ENCODE peak calls at places on chromosomes 4 and X, in six cellular contexts. P, T, Q, D, L and G are unnamed samples.

GRCh38 chr4:5957091-5957490 is 61.1 kb downstream of the C4orf50 start:
- DNase-seq in P (no peak), T (no peak), Q (no peak), D (no peak), L (no peak), G (no peak)

GRCh38 chr4:75512336-75513211 is 1.6 kb downstream of the RCHY1 start:
- DNase-seq in P (peak; percentile 39), T (no peak), Q (peak; percentile 25), D (no peak), L (peak; percentile 83), G (peak; percentile 18)

GRCh38 chr4:40055873-40056721 is 553 bp upstream of the N4BP2 start:
- DNase-seq in P (no peak), T (peak; percentile 77), Q (peak; percentile 80), D (peak; percentile 74), L (peak; percentile 93), G (peak; percentile 7)

GRCh38 chr4:36277533-36277932 is 3.9 kb upstream of the DTHD1 start:
- DNase-seq in P (no peak), T (no peak), Q (no peak), D (no peak), L (no peak), G (no peak)

GRCh38 chr4:158863296-158863695 is 94.5 kb downstream of the FNIP2 start:
- DNase-seq in P (no peak), T (no peak), Q (no peak), D (no peak), L (no peak), G (no peak)

GRCh38 chr4:128155874-128156456 is 94.9 kb downstream of the LARP1B start:
- DNase-seq in P (no peak), T (no peak), Q (no peak), D (no peak), L (no peak), G (no peak)

GRCh38 chr4:40530961-40531635 is 98.6 kb downstream of the RBM47 start:
- DNase-seq in P (no peak), T (no peak), Q (no peak), D (peak; percentile 89), L (no peak), G (no peak)

GRCh38 chr4:125303821-125304220 is 10.9 kb upstream of the FAT4 start:
- DNase-seq in P (no peak), T (no peak), Q (no peak), D (no peak), L (peak; percentile 5), G (no peak)

GRCh38 chr4:76420901-76421581 is at the start of gene CCDC158:
- DNase-seq in P (no peak), T (no peak), Q (no peak), D (peak; percentile 18), L (peak; percentile 36), G (no peak)

GRCh38 chrX:72018277-72019112 is 107.8 kb downstream of the NHSL2 start:
- DNase-seq in P (peak; percentile 80), T (peak; percentile 81), Q (peak; percentile 80), D (peak; percentile 65), L (peak; percentile 89), G (peak; percentile 77)

GRCh38 chrX:9710332-9710731 is 55.3 kb downstream of the GPR143 start:
- DNase-seq in P (no peak), T (no peak), Q (no peak), D (no peak), L (peak; percentile 12), G (no peak)
- H3K36me3 ChIP-seq in P (peaks cover 30% of the 10 kb centered on the region), T (no peaks in the 10 kb centered on the region), Q (no peaks in the 10 kb centered on the region), D (no peaks in the 10 kb centered on the region), L (peaks cover 7% of the 10 kb centered on the region), G (peaks cover 7% of the 10 kb centered on the region)

GRCh38 chr4:186702940-186703339 is 20.7 kb downstream of the FAT1 start:
- DNase-seq in P (no peak), T (no peak), Q (no peak), D (no peak), L (no peak), G (no peak)

GRCh38 chr4:186701788-186702187 is 21.9 kb downstream of the FAT1 start:
- DNase-seq in P (no peak), T (no peak), Q (no peak), D (no peak), L (no peak), G (no peak)

GRCh38 chr4:186702297-186702696 is 21.4 kb downstream of the FAT1 start:
- DNase-seq in P (no peak), T (no peak), Q (no peak), D (no peak), L (no peak), G (no peak)

GRCh38 chr4:186703510-186703909 is 20.1 kb downstream of the FAT1 start:
- DNase-seq in P (no peak), T (no peak), Q (no peak), D (no peak), L (no peak), G (no peak)

GRCh38 chr4:186704059-186704458 is 19.6 kb downstream of the FAT1 start:
- DNase-seq in P (no peak), T (no peak), Q (no peak), D (peak; percentile 67), L (no peak), G (no peak)
- H3K36me3 ChIP-seq in P (no peaks in the 10 kb centered on the region), T (no peaks in the 10 kb centered on the region), Q (no peaks in the 10 kb centered on the region), D (no peaks in the 10 kb centered on the region), L (peaks cover 27% of the 10 kb centered on the region), G (peaks cover 27% of the 10 kb centered on the region)

DNA sequence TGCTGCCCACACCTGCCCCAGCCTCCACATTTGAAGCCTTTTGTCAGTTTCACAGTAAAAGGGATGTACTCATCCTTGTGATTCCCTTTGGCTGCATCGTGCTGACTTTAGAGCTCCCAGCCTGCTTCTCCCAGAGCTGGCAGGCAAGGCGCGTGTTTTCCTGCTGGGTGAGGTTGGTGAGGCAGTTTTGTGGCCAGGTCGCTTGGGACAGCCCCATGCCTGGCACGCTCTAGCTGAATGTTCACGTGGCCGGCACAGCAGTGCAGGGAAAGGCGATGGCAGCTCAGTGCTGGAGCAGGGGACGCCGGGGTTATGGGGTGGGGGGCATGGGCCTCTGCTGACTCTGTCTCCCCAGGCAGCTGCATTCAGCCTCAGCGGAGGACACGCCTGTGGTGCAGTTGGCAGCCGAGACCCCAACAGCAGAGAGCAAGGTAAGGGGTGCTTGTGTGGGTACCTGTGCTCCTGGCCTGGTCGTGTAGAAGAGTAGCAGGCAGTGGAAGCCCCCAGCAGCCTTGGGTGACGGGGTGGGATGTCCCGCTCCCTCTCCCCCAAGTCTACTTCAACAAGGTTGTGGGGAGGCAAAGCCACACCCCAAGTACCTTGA is 9.3 kb downstream of the TACC3 start:
- DNase-seq in P (no peak), T (no peak), Q (no peak), D (no peak), L (no peak), G (no peak)
- H3K36me3 ChIP-seq in P (peaks cover 80% of the 10 kb centered on the region), T (no peaks in the 10 kb centered on the region), Q (peaks cover 58% of the 10 kb centered on the region), D (no peaks in the 10 kb centered on the region), L (peaks cover 44% of the 10 kb centered on the region), G (peaks cover 9% of the 10 kb centered on the region)

GRCh38 chr4:134132086-134132783 is 69.4 kb downstream of the PABPC4L start:
- DNase-seq in P (no peak), T (no peak), Q (no peak), D (no peak), L (no peak), G (no peak)
- H3K36me3 ChIP-seq in P (no peaks in the 10 kb centered on the region), T (no peaks in the 10 kb centered on the region), Q (no peaks in the 10 kb centered on the region), D (no peaks in the 10 kb centered on the region), L (no peaks in the 10 kb centered on the region), G (no peaks in the 10 kb centered on the region)

GRCh38 chr4:38800956-38801450 is 3.6 kb downstream of the TLR1 start:
- DNase-seq in P (no peak), T (no peak), Q (no peak), D (no peak), L (peak; percentile 25), G (peak; percentile 51)
- H3K36me3 ChIP-seq in P (peaks cover 45% of the 10 kb centered on the region), T (no peaks in the 10 kb centered on the region), Q (peaks cover 18% of the 10 kb centered on the region), D (no peaks in the 10 kb centered on the region), L (no peaks in the 10 kb centered on the region), G (no peaks in the 10 kb centered on the region)

GRCh38 chr4:83440148-83440814 is 15.3 kb downstream of the HELQ start:
- DNase-seq in P (no peak), T (no peak), Q (peak; percentile 18), D (no peak), L (no peak), G (no peak)

GRCh38 chr4:83436680-83437079 is 18.9 kb downstream of the HELQ start:
- DNase-seq in P (no peak), T (no peak), Q (no peak), D (no peak), L (no peak), G (no peak)

GRCh38 chr4:83438719-83439118 is 16.9 kb downstream of the HELQ start:
- DNase-seq in P (no peak), T (no peak), Q (no peak), D (no peak), L (no peak), G (peak; percentile 41)

DNA sequence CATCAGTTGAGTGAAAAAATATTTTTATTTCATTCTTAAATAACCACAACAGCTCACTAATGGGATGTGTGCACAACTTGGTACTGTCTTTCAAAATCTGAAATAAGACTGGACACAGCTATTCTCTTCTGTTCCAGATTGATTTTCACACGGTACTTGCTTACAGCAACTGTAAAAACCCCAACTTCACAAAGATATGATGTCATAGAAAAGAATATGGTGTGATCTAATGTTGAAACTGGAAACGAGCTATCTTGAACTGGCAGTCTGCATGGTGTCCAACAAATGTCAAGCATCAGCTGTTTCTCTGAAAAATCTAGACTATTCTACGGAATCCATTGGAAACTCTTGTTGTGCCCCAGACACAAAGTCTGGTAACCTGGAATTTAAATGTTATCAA is 14.7 kb downstream of the HELQ start:
- DNase-seq in P (no peak), T (no peak), Q (peak; percentile 13), D (no peak), L (no peak), G (no peak)
- H3K36me3 ChIP-seq in P (peaks cover 78% of the 10 kb centered on the region), T (no peaks in the 10 kb centered on the region), Q (peaks cover 2% of the 10 kb centered on the region), D (no peaks in the 10 kb centered on the region), L (no peaks in the 10 kb centered on the region), G (peaks cover 1% of the 10 kb centered on the region)

DNA sequence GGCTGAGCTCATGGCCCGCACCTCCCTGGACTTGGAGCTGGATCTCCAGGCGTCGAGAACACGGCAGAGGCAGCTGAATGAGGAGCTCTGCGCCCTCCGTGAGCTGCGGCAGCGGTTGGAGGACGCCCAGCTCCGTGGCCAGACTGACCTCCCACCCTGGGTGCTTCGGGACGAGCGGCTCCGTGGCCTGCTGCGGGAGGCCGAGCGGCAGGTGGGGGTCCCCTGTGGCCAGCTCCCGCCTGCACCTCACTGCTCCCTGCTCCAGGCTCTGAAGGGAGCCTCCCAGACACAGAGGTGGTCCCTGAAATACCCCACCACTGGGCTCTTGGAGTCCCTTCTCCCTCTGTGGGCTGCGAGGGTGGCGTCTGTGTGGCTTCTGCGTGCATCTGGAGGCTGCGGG is 18.0 kb upstream of the CLCN4 start:
- DNase-seq in P (no peak), T (no peak), Q (no peak), D (no peak), L (no peak), G (no peak)
- H3K36me3 ChIP-seq in P (peaks cover 29% of the 10 kb centered on the region), T (no peaks in the 10 kb centered on the region), Q (peaks cover 4% of the 10 kb centered on the region), D (no peaks in the 10 kb centered on the region), L (peaks cover 2% of the 10 kb centered on the region), G (peaks cover 4% of the 10 kb centered on the region)

GRCh38 chrX:46686003-46686645 is 72.8 kb downstream of the SLC9A7 start:
- DNase-seq in P (peak; percentile 71), T (no peak), Q (no peak), D (peak; percentile 21), L (peak; percentile 15), G (peak; percentile 25)
- H3K36me3 ChIP-seq in P (no peaks in the 10 kb centered on the region), T (no peaks in the 10 kb centered on the region), Q (no peaks in the 10 kb centered on the region), D (no peaks in the 10 kb centered on the region), L (no peaks in the 10 kb centered on the region), G (no peaks in the 10 kb centered on the region)